ENCODE peak calls at places on chromosomes 7 and 10, in seven cellular contexts. S is NB4, U is K562, A is hepatocyte, X is A673, R is GM06990, I is adrenal gland. N is an unnamed sample.

GRCh38 chr7:48114115-48114514 is 25.1 kb downstream of the UPP1 start:
- DNase-seq in S (no peak), U (no peak), A (no peak), X (no peak), R (no peak), I (no peak), N (no peak)

GRCh38 chr7:40879941-40880558 is 745.2 kb downstream of the SUGCT start:
- DNase-seq in S (no peak), U (no peak), A (no peak), X (no peak), R (no peak), I (no peak), N (no peak)

GRCh38 chr7:5296627-5297226 is 14.0 kb downstream of the SLC29A4 start:
- DNase-seq in S (no peak), U (peak), A (peak), X (peak), R (peak), I (no peak), N (peak)

GRCh38 chr10:9670911-9671310 is 1346.8 kb upstream of the CELF2 start:
- DNase-seq in S (no peak), U (no peak), A (no peak), X (no peak), R (no peak), I (no peak), N (no peak)

GRCh38 chr10:79327090-79327457 is 20.2 kb upstream of the PPIF start:
- DNase-seq in S (no peak), U (no peak), A (no peak), X (no peak), R (no peak), I (no peak), N (no peak)

GRCh38 chr10:78740976-78741375 is 327.8 kb upstream of the ZMIZ1 start:
- DNase-seq in S (no peak), U (no peak), A (no peak), X (no peak), R (no peak), I (no peak), N (no peak)

GRCh38 chr10:87675396-87676376 is 16.0 kb downstream of the PAPSS2 start:
- DNase-seq in S (no peak), U (no peak), A (no peak), X (peak), R (no peak), I (no peak), N (no peak)

GRCh38 chr10:123459371-123460224 is 206.6 kb upstream of the GPR26 start:
- DNase-seq in S (no peak), U (no peak), A (no peak), X (no peak), R (no peak), I (no peak), N (no peak)

GRCh38 chr10:51074238-51075028 is at the start of gene PRKG1:
- DNase-seq in S (no peak), U (no peak), A (peak), X (peak), R (peak), I (peak), N (peak)

GRCh38 chr7:1922071-1922869 is 252.2 kb downstream of the ELFN1 start:
- DNase-seq in S (peak), U (no peak), A (no peak), X (no peak), R (no peak), I (no peak), N (no peak)

GRCh38 chr10:50347394-50347802 is 96.1 kb upstream of the ASAH2 start:
- DNase-seq in S (peak), U (no peak), A (no peak), X (no peak), R (no peak), I (no peak), N (no peak)

GRCh38 chr7:18216270-18216669 is 188.6 kb upstream of the PRPS1L1 start:
- DNase-seq in S (no peak), U (no peak), A (no peak), X (no peak), R (no peak), I (no peak), N (no peak)

GRCh38 chr10:93288679-93289634 is 193.2 kb downstream of the MYOF start:
- DNase-seq in S (peak), U (peak), A (peak), X (peak), R (no peak), I (peak), N (peak)

GRCh38 chr7:137774793-137775201 is 72.0 kb downstream of the DGKI start:
- DNase-seq in S (no peak), U (no peak), A (no peak), X (no peak), R (no peak), I (no peak), N (no peak)

GRCh38 chr10:19570143-19570542 is 246.1 kb upstream of the PLXDC2 start:
- DNase-seq in S (no peak), U (no peak), A (no peak), X (peak), R (no peak), I (no peak), N (no peak)

GRCh38 chr7:81447351-81447952 is 322.4 kb downstream of the HGF start:
- DNase-seq in S (peak), U (no peak), A (peak), X (peak), R (no peak), I (no peak), N (peak)

GRCh38 chr10:15660990-15661389 is 58.7 kb downstream of the ITGA8 start:
- DNase-seq in S (no peak), U (no peak), A (no peak), X (peak), R (no peak), I (no peak), N (no peak)

GRCh38 chr10:79562135-79562756 is 2.0 kb upstream of the SFTPA2 start:
- DNase-seq in S (peak), U (peak), A (peak), X (peak), R (peak), I (peak), N (peak)

GRCh38 chr7:155071916-155072315 is 1.8 kb downstream of the HTR5A start:
- DNase-seq in S (no peak), U (no peak), A (no peak), X (no peak), R (no peak), I (no peak), N (no peak)

GRCh38 chr7:28419717-28420116 is 7.4 kb downstream of the CREB5 start:
- DNase-seq in S (no peak), U (no peak), A (no peak), X (no peak), R (no peak), I (no peak), N (no peak)

GRCh38 chr10:94108200-94108599 is 114.5 kb downstream of the PLCE1 start:
- DNase-seq in S (no peak), U (no peak), A (no peak), X (no peak), R (no peak), I (no peak), N (no peak)

GRCh38 chr7:520503-521161 is 986 bp upstream of the PDGFA start:
- DNase-seq in S (no peak), U (no peak), A (peak), X (no peak), R (no peak), I (no peak), N (no peak)

GRCh38 chr7:2530076-2530967 is 10.7 kb downstream of the LFNG start:
- DNase-seq in S (peak), U (peak), A (no peak), X (no peak), R (peak), I (no peak), N (peak)

GRCh38 chr10:66639351-66639750 is 286.5 kb upstream of the LRRTM3 start:
- DNase-seq in S (no peak), U (no peak), A (no peak), X (no peak), R (no peak), I (no peak), N (no peak)

GRCh38 chr10:17375936-17376584 is 78.3 kb downstream of the ST8SIA6 start:
- DNase-seq in S (peak), U (peak), A (no peak), X (peak), R (peak), I (no peak), N (peak)
- TF ChIP-seq CTCF in S (peak), U (peak), A (peak), X (peak), R (peak), I (no peak), N (peak)

DNA sequence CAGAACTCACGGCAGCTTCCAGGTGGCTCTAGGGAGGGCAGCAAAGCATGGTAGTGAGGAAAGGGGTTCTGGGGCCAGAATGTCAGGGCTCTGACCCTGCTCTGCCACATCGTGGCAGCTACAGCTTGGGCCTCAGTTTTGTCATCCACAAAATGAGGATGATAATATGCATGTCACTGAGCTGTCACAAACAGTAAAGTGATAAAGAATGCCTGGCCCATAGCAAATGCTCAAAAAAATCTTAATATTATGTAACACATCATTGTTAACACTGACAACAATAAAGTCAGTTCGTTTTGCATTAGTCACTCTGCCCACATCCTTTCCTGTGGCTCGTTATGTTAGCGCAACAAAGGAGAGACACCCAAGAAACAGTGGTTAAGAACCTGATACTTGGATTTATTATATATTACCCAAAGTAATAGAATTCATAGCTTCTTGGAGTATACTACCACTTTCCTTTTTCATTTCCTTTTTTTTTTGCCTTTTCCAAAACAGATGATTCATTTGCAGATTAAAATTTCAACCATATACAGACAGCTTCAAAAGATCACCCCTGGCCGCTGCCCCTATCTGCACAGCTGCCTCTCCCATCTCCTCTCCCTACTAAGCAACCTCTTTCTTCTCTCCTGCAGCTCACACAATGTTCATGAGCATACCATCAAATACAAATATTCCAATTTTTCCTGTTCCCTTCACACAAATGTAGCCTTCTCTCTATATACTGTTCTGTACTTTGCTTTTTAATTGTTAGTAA is 45.5 kb upstream of the DDC start:
- DNase-seq in S (peak), U (no peak), A (no peak), X (no peak), R (no peak), I (no peak), N (no peak)
- TF ChIP-seq CTCF in S (no peak), U (no peak), A (no peak), X (no peak), R (no peak), I (no peak), N (no peak)

GRCh38 chr7:74542558-74543117 is 88.9 kb downstream of the GTF2IRD1 start:
- DNase-seq in S (no peak), U (no peak), A (no peak), X (peak), R (no peak), I (no peak), N (no peak)

DNA sequence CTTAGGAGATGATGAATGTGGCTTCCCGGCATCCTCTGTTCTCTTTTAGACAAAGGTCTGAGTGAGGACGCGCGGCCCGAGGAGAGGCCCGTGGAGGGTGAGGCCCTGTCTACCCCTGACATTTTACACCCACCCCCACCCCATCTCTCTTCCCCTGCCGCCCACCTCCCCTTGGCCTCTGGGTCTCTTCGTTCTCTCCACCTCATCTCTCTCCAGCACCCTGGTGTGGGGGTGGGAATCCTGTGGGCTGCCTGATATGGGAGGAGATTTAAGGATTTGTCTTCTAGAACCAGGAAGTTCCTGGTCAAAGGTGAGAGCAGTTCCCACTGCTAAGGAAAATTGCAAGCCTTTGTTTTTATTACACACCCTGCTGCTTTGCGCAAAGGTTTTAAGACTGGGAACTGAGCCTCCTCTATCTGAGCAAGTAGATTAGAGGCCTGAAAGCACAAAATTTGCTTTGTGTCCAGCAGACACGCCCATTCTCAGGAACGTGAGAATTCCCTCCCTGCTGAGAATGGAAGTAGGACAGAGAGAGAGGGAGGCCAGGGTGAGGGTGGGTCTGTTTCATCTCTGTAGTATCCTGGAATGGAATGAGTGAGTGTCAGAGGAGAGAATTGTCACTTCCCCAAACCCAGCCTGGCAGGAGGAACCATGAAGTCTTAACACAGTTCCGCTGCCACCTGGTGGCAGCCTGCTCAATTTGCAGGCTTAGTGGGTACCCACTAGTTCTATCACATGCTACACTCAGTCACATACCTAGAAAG is 91.2 kb downstream of the GTF2IRD1 start:
- DNase-seq in S (peak), U (peak), A (peak), X (peak), R (no peak), I (no peak), N (peak)
- TF ChIP-seq CTCF in S (peak), U (peak), A (peak), X (peak), R (peak), I (peak), N (peak)

DNA sequence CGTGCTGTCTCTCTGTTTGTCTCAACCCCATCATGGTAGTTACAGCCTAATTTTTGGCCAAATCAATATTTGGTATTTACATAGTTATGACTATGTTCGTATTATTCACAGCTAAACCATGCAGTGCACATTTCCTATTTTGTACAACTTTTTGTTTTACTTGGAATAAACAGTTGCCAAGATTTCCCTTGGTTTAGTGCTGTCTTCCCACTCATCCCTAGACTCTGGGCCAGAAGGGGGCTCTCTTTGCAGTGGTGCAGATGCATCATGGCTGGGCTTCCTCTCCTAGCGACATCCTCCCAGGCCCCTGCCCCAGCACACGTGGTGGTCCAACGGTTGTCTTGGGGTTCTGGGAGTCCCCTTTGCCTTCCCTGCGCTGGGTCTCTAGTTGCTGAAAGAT is 151.6 kb downstream of the PTPN20 start:
- DNase-seq in S (peak), U (no peak), A (no peak), X (no peak), R (no peak), I (no peak), N (no peak)
- TF ChIP-seq CTCF in S (peak), U (peak), A (peak), X (peak), R (peak), I (no peak), N (no peak)

DNA sequence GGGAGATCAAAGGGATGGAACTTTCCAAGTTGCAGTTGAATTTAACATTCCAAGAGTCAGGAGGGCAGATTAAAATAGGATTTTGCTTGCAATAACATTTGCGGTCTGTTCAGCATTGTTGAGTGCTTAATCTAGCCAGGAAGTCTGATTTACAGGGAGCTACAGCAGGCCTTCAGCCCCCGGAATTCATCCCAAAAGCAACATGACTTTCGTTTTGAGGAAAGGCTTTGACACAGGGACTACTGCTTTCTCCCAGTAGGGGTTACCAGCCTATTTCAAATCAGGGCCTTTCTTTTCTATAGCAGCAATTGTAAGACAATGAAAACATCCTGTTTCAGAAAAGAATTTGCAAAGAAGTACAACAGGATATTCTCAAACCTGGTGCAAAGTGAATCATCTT is 279.7 kb upstream of the PITRM1 start:
- DNase-seq in S (no peak), U (no peak), A (peak), X (peak), R (no peak), I (no peak), N (no peak)
- TF ChIP-seq CTCF in S (no peak), U (no peak), A (peak), X (peak), R (peak), I (peak), N (peak)

GRCh38 chr7:149785402-149785801 is 12.0 kb upstream of the ZNF467 start:
- DNase-seq in S (no peak), U (no peak), A (no peak), X (no peak), R (no peak), I (no peak), N (no peak)

GRCh38 chr7:149787428-149788299 is 14.3 kb upstream of the ZNF467 start:
- DNase-seq in S (peak), U (peak), A (no peak), X (no peak), R (no peak), I (no peak), N (no peak)

GRCh38 chr7:149783386-149784250 is 10.2 kb upstream of the ZNF467 start:
- DNase-seq in S (no peak), U (no peak), A (no peak), X (peak), R (no peak), I (no peak), N (no peak)

GRCh38 chr7:149784251-149784608 is 10.8 kb upstream of the ZNF467 start:
- DNase-seq in S (no peak), U (no peak), A (no peak), X (no peak), R (no peak), I (no peak), N (no peak)

GRCh38 chr7:149785983-149786382 is 12.6 kb upstream of the ZNF467 start:
- DNase-seq in S (no peak), U (no peak), A (no peak), X (no peak), R (no peak), I (no peak), N (no peak)
- TF ChIP-seq CTCF in S (no peak), U (no peak), A (no peak), X (no peak), R (no peak), I (no peak), N (no peak)